ENCODE peak calls at places on chromosomes 3 and 15, in eight cellular contexts. K is uterus; M is CD8-positive, alpha-beta memory T cell; V is fibroblast of lung; F is heart right ventricle; G is upper lobe of right lung; Y is PC-3; H is tibial artery. N is an unnamed sample.

GRCh38 chr15:36884404-36885335 is 215.7 kb downstream of the MEIS2 start:
- DNase-seq in V (peak; percentile 27), M (no peak), H (no peak), F (no peak), Y (no peak), K (no peak), G (no peak), N (no peak)

GRCh38 chr15:84112025-84112424 is 123.5 kb upstream of the GOLGA6L4 start:
- DNase-seq in G (no peak), Y (peak; percentile 65), F (no peak), H (no peak), K (no peak), V (peak; percentile 45), M (no peak), N (no peak)

GRCh38 chr3:187975571-187976360 is 178.2 kb upstream of the LPP start:
- DNase-seq in Y (no peak), K (no peak), M (no peak), H (peak; percentile 75), F (peak; percentile 38), V (no peak), G (no peak), N (no peak)

GRCh38 chr3:175270199-175270837 is 411.2 kb downstream of the NAALADL2 start:
- DNase-seq in H (no peak), F (no peak), M (no peak), K (no peak), V (peak; percentile 90), Y (peak; percentile 18), G (no peak), N (no peak)

GRCh38 chr3:143040264-143040879 is 39.0 kb downstream of the U2SURP start:
- DNase-seq in F (no peak), G (no peak), M (no peak), K (no peak), V (peak; percentile 34), Y (peak; percentile 40), H (no peak), N (no peak)

GRCh38 chr3:105322570-105323273 is 44.0 kb upstream of the ALCAM start:
- DNase-seq in Y (no peak), K (no peak), H (no peak), G (no peak), V (peak; percentile 14), M (no peak), F (no peak), N (no peak)

GRCh38 chr15:92606126-92606835 is 49.3 kb downstream of the FAM174B start:
- DNase-seq in H (peak; percentile 42), G (no peak), F (no peak), Y (no peak), V (no peak), K (no peak), M (no peak), N (no peak)

GRCh38 chr3:39208463-39209055 is 16.2 kb upstream of the XIRP1 start:
- DNase-seq in M (peak; percentile 36), V (peak; percentile 43), F (peak; percentile 44), K (peak; percentile 40), G (no peak), H (no peak), Y (peak; percentile 76), N (peak; percentile 45)

GRCh38 chr3:190505381-190506003 is 8.4 kb upstream of the IL1RAP start:
- DNase-seq in K (no peak), H (no peak), Y (no peak), V (no peak), G (no peak), M (no peak), F (no peak), N (no peak)

GRCh38 chr3:177816667-177817208 is 619.5 kb upstream of the TBL1XR1 start:
- DNase-seq in Y (peak; percentile 99), V (peak; percentile 92), M (no peak), H (no peak), F (no peak), K (no peak), G (no peak), N (no peak)

GRCh38 chr3:50649451-50649931 is 25.2 kb upstream of the DOCK3 start:
- DNase-seq in V (no peak), G (no peak), H (no peak), K (no peak), Y (no peak), M (no peak), F (peak; percentile 79), N (no peak)

GRCh38 chr3:122258757-122259371 is 66.2 kb upstream of the CSTA start:
- DNase-seq in M (peak; percentile 16), K (no peak), F (peak; percentile 56), Y (peak; percentile 81), H (peak; percentile 69), V (peak; percentile 56), G (peak; percentile 76), N (peak; percentile 78)

GRCh38 chr3:30222436-30222835 is 384.0 kb upstream of the TGFBR2 start:
- DNase-seq in F (no peak), G (no peak), K (no peak), H (no peak), Y (no peak), V (peak; percentile 62), M (no peak), N (no peak)

GRCh38 chr3:58023536-58023935 is 15.3 kb downstream of the FLNB start:
- DNase-seq in M (no peak), Y (no peak), K (no peak), V (peak; percentile 51), H (no peak), F (no peak), G (no peak), N (no peak)
- H3K4me1 ChIP-seq in M (no peaks in the 10 kb centered on the region), Y (peaks cover 86% of the 10 kb centered on the region), K (no peaks in the 10 kb centered on the region), V (peaks cover 3% of the 10 kb centered on the region), H (peaks cover 90% of the 10 kb centered on the region), F (peaks cover 75% of the 10 kb centered on the region), G (peaks cover 17% of the 10 kb centered on the region), N (no peaks in the 10 kb centered on the region)

GRCh38 chr15:97036301-97036700 is 705.8 kb downstream of the NR2F2 start:
- DNase-seq in G (no peak), K (no peak), F (no peak), M (no peak), Y (no peak), H (no peak), V (peak; percentile 2), N (no peak)
- H3K27me3 ChIP-seq in G (no peaks in the 10 kb centered on the region), K (no peaks in the 10 kb centered on the region), F (no peaks in the 10 kb centered on the region), M (no peaks in the 10 kb centered on the region), Y (no peaks in the 10 kb centered on the region), H (no peaks in the 10 kb centered on the region), V (no peaks in the 10 kb centered on the region), N (no peaks in the 10 kb centered on the region)

DNA sequence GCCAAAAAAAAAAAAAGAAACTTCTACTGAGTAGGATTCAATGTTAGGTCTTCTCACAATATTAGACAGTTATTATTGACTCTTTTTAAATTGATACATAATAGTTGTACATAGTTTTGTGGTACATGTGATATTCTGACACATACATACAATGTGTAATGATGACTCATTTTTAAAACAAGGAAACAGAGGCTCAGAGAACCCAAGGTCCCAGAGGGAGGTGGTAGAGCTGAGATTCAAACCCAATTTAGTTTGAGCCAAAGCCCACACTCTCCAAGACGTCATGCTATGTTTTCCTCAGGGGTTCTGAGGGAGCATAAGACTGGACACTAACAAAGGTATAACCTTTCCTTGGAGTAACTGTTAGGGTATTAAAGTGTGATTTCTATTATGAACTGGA is 40.6 kb downstream of the MYO5C start:
- DNase-seq in K (no peak), V (peak; percentile 45), M (no peak), G (no peak), H (no peak), F (no peak), Y (peak; percentile 49), N (no peak)
- H3K4me3 ChIP-seq in K (no peak overlapping the region), V (no peak overlapping the region), M (no peak overlapping the region), G (no peak overlapping the region), H (no peak overlapping the region), F (no peak overlapping the region), Y (no peak overlapping the region), N (no peak overlapping the region)

DNA sequence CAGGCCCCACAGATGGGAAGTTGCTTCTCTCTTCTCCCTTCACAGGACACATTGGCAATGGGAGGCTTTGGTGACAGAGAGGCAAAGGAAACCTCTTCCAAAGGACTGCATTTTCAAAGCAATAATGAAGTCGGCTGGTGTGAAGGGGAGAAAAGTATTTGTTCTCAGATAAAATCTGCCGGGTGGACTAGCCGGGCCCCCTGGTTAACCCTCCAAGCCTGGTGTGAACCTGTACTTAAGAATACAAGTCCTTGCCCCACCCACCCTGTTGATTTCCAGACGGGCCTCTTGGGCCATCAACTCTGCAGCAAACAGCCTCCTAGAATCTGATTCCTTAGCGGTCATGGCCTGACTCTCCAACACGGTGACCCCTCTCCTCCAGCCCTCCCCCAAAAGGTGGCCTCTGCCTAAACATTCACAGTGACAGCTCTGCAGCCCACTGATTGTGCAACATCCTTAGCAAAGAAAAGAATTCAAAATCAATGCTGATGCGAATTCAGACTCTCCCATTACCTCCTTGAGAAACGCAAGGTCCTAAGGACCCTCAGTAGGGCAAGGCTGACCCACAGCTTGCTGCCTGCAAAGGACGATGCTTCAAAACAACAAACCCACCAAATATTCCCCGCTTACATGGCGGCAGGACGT is 9.9 kb downstream of the TLE3 start:
- DNase-seq in M (no peak), Y (no peak), V (no peak), K (no peak), G (no peak), F (no peak), H (no peak), N (no peak)
- H3K4me1 ChIP-seq in M (peaks cover 61% of the 10 kb centered on the region), Y (peaks cover 23% of the 10 kb centered on the region), V (peaks cover 11% of the 10 kb centered on the region), K (no peaks in the 10 kb centered on the region), G (peaks cover 53% of the 10 kb centered on the region), F (peaks cover 48% of the 10 kb centered on the region), H (peaks cover 47% of the 10 kb centered on the region), N (no peaks in the 10 kb centered on the region)

GRCh38 chr15:69602921-69603320 is 150.3 kb downstream of the RPLP1 start:
- DNase-seq in G (no peak), F (no peak), Y (no peak), M (no peak), V (peak; percentile 36), H (no peak), K (no peak), N (no peak)

GRCh38 chr15:69604050-69604378 is 151.4 kb downstream of the RPLP1 start:
- DNase-seq in G (no peak), K (no peak), F (no peak), H (no peak), Y (peak; percentile 70), V (no peak), M (no peak), N (no peak)

GRCh38 chr15:69600556-69601085 is 148.0 kb downstream of the RPLP1 start:
- DNase-seq in V (no peak), K (no peak), M (no peak), Y (no peak), F (no peak), G (no peak), H (no peak), N (no peak)

GRCh38 chr15:69603369-69604049 is 150.9 kb downstream of the RPLP1 start:
- DNase-seq in M (no peak), H (no peak), F (no peak), V (no peak), G (no peak), K (no peak), Y (peak; percentile 13), N (no peak)

GRCh38 chr15:69602095-69602494 is 149.5 kb downstream of the RPLP1 start:
- DNase-seq in V (no peak), M (no peak), K (no peak), Y (no peak), G (no peak), F (no peak), H (no peak), N (no peak)
- H3K27me3 ChIP-seq in V (peaks cover 7% of the 10 kb centered on the region), M (no peaks in the 10 kb centered on the region), K (no peaks in the 10 kb centered on the region), Y (no peaks in the 10 kb centered on the region), G (no peaks in the 10 kb centered on the region), F (peaks cover 9% of the 10 kb centered on the region), H (no peaks in the 10 kb centered on the region), N (no peaks in the 10 kb centered on the region)

GRCh38 chr3:114235431-114235830 is 1.9 kb downstream of the ZNF80 start:
- DNase-seq in M (no peak), Y (no peak), G (no peak), K (no peak), H (no peak), V (no peak), F (no peak), N (no peak)
- H3K4me3 ChIP-seq in M (peak overlapping the region; percentile 9), Y (no peak overlapping the region), G (no peak overlapping the region), K (no peak overlapping the region), H (no peak overlapping the region), V (no peak overlapping the region), F (no peak overlapping the region), N (no peak overlapping the region)

N was measured in aorta.